ENCODE peak calls at places on chromosomes 6 and 20, in nine cellular contexts. One of them, this sample, is unnamed.

GRCh38 chr6:127582777-127583462 is 5.9 kb downstream of the C6orf58 start:
- DNase-seq in amniotic stem cell: peak
- DNase-seq in body of pancreas: no peak
- DNase-seq in activated T-cell treated with anti-CD3 and anti-CD28 coated beads, Interleukin-2, amount 50 U/mL, for 24 hours: no peak
- DNase-seq in omental fat pad: no peak
- DNase-seq in mucosa of descending colon: no peak
- DNase-seq in activated CD4-positive, alpha-beta memory T cell treated with anti-CD3 and anti-CD28 coated beads, Interleukin-2, amount 10 ng/mL, durations not matched to agents 7 days and 5 days: no peak
- DNase-seq in brain microvascular endothelial cell: peak
- DNase-seq in hippocampal formation: no peak
- DNase-seq in this sample: peak

GRCh38 chr6:53044071-53044470 is 21.1 kb upstream of the FBXO9 start:
- DNase-seq in amniotic stem cell: peak
- DNase-seq in body of pancreas: no peak
- DNase-seq in activated T-cell treated with anti-CD3 and anti-CD28 coated beads, Interleukin-2, amount 50 U/mL, for 24 hours: no peak
- DNase-seq in omental fat pad: no peak
- DNase-seq in mucosa of descending colon: no peak
- DNase-seq in activated CD4-positive, alpha-beta memory T cell treated with anti-CD3 and anti-CD28 coated beads, Interleukin-2, amount 10 ng/mL, durations not matched to agents 7 days and 5 days: no peak
- DNase-seq in brain microvascular endothelial cell: peak
- DNase-seq in hippocampal formation: no peak
- DNase-seq in this sample: no peak

GRCh38 chr6:89630488-89630887 is 8.1 kb downstream of the LYRM2 start:
- DNase-seq in amniotic stem cell: no peak
- DNase-seq in body of pancreas: peak
- DNase-seq in activated T-cell treated with anti-CD3 and anti-CD28 coated beads, Interleukin-2, amount 50 U/mL, for 24 hours: no peak
- DNase-seq in omental fat pad: no peak
- DNase-seq in mucosa of descending colon: peak
- DNase-seq in activated CD4-positive, alpha-beta memory T cell treated with anti-CD3 and anti-CD28 coated beads, Interleukin-2, amount 10 ng/mL, durations not matched to agents 7 days and 5 days: no peak
- DNase-seq in brain microvascular endothelial cell: no peak
- DNase-seq in hippocampal formation: no peak
- DNase-seq in this sample: no peak

GRCh38 chr20:49252556-49253350 is 25.1 kb downstream of the ZNFX1 start:
- DNase-seq in amniotic stem cell: no peak
- DNase-seq in body of pancreas: peak
- DNase-seq in activated T-cell treated with anti-CD3 and anti-CD28 coated beads, Interleukin-2, amount 50 U/mL, for 24 hours: no peak
- DNase-seq in omental fat pad: no peak
- DNase-seq in mucosa of descending colon: no peak
- DNase-seq in activated CD4-positive, alpha-beta memory T cell treated with anti-CD3 and anti-CD28 coated beads, Interleukin-2, amount 10 ng/mL, durations not matched to agents 7 days and 5 days: no peak
- DNase-seq in brain microvascular endothelial cell: no peak
- DNase-seq in hippocampal formation: no peak
- DNase-seq in this sample: no peak

GRCh38 chr20:31925631-31926030 is 26.2 kb downstream of the PDRG1 start:
- DNase-seq in amniotic stem cell: no peak
- DNase-seq in body of pancreas: no peak
- DNase-seq in activated T-cell treated with anti-CD3 and anti-CD28 coated beads, Interleukin-2, amount 50 U/mL, for 24 hours: no peak
- DNase-seq in omental fat pad: no peak
- DNase-seq in mucosa of descending colon: no peak
- DNase-seq in activated CD4-positive, alpha-beta memory T cell treated with anti-CD3 and anti-CD28 coated beads, Interleukin-2, amount 10 ng/mL, durations not matched to agents 7 days and 5 days: no peak
- DNase-seq in brain microvascular endothelial cell: no peak
- DNase-seq in hippocampal formation: no peak
- DNase-seq in this sample: no peak

GRCh38 chr6:168376811-168377480 is 57.4 kb upstream of the DACT2 start:
- DNase-seq in amniotic stem cell: no peak
- DNase-seq in body of pancreas: no peak
- DNase-seq in activated T-cell treated with anti-CD3 and anti-CD28 coated beads, Interleukin-2, amount 50 U/mL, for 24 hours: no peak
- DNase-seq in omental fat pad: no peak
- DNase-seq in mucosa of descending colon: peak
- DNase-seq in activated CD4-positive, alpha-beta memory T cell treated with anti-CD3 and anti-CD28 coated beads, Interleukin-2, amount 10 ng/mL, durations not matched to agents 7 days and 5 days: no peak
- DNase-seq in brain microvascular endothelial cell: no peak
- DNase-seq in hippocampal formation: no peak
- DNase-seq in this sample: no peak

GRCh38 chr6:150787429-150787828 is 78.1 kb upstream of the MTHFD1L start:
- DNase-seq in amniotic stem cell: no peak
- DNase-seq in body of pancreas: no peak
- DNase-seq in activated T-cell treated with anti-CD3 and anti-CD28 coated beads, Interleukin-2, amount 50 U/mL, for 24 hours: no peak
- DNase-seq in omental fat pad: no peak
- DNase-seq in mucosa of descending colon: no peak
- DNase-seq in activated CD4-positive, alpha-beta memory T cell treated with anti-CD3 and anti-CD28 coated beads, Interleukin-2, amount 10 ng/mL, durations not matched to agents 7 days and 5 days: no peak
- DNase-seq in brain microvascular endothelial cell: no peak
- DNase-seq in hippocampal formation: no peak
- DNase-seq in this sample: no peak

GRCh38 chr6:136709429-136709828 is 82.8 kb downstream of the MAP3K5 start:
- DNase-seq in amniotic stem cell: no peak
- DNase-seq in body of pancreas: no peak
- DNase-seq in activated T-cell treated with anti-CD3 and anti-CD28 coated beads, Interleukin-2, amount 50 U/mL, for 24 hours: no peak
- DNase-seq in omental fat pad: no peak
- DNase-seq in mucosa of descending colon: no peak
- DNase-seq in activated CD4-positive, alpha-beta memory T cell treated with anti-CD3 and anti-CD28 coated beads, Interleukin-2, amount 10 ng/mL, durations not matched to agents 7 days and 5 days: no peak
- DNase-seq in brain microvascular endothelial cell: no peak
- DNase-seq in hippocampal formation: no peak
- DNase-seq in this sample: no peak

GRCh38 chr6:328924-329323 is 36.6 kb downstream of the DUSP22 start:
- DNase-seq in amniotic stem cell: no peak
- DNase-seq in body of pancreas: no peak
- DNase-seq in activated T-cell treated with anti-CD3 and anti-CD28 coated beads, Interleukin-2, amount 50 U/mL, for 24 hours: peak
- DNase-seq in omental fat pad: no peak
- DNase-seq in mucosa of descending colon: no peak
- DNase-seq in activated CD4-positive, alpha-beta memory T cell treated with anti-CD3 and anti-CD28 coated beads, Interleukin-2, amount 10 ng/mL, durations not matched to agents 7 days and 5 days: no peak
- DNase-seq in brain microvascular endothelial cell: no peak
- DNase-seq in hippocampal formation: no peak
- DNase-seq in this sample: no peak

GRCh38 chr6:10759884-10760329 is 12.3 kb downstream of the TMEM14B start:
- DNase-seq in amniotic stem cell: no peak
- DNase-seq in body of pancreas: peak
- DNase-seq in activated T-cell treated with anti-CD3 and anti-CD28 coated beads, Interleukin-2, amount 50 U/mL, for 24 hours: no peak
- DNase-seq in omental fat pad: peak
- DNase-seq in mucosa of descending colon: no peak
- DNase-seq in activated CD4-positive, alpha-beta memory T cell treated with anti-CD3 and anti-CD28 coated beads, Interleukin-2, amount 10 ng/mL, durations not matched to agents 7 days and 5 days: no peak
- DNase-seq in brain microvascular endothelial cell: peak
- DNase-seq in hippocampal formation: no peak
- DNase-seq in this sample: peak

GRCh38 chr6:14910692-14911547 is 334.9 kb upstream of the JARID2 start:
- DNase-seq in amniotic stem cell: no peak
- DNase-seq in body of pancreas: no peak
- DNase-seq in activated T-cell treated with anti-CD3 and anti-CD28 coated beads, Interleukin-2, amount 50 U/mL, for 24 hours: peak
- DNase-seq in omental fat pad: no peak
- DNase-seq in mucosa of descending colon: no peak
- DNase-seq in activated CD4-positive, alpha-beta memory T cell treated with anti-CD3 and anti-CD28 coated beads, Interleukin-2, amount 10 ng/mL, durations not matched to agents 7 days and 5 days: peak
- DNase-seq in brain microvascular endothelial cell: no peak
- DNase-seq in hippocampal formation: no peak
- DNase-seq in this sample: no peak

GRCh38 chr6:79048611-79049010 is 29.4 kb downstream of the PHIP start:
- DNase-seq in amniotic stem cell: no peak
- DNase-seq in body of pancreas: no peak
- DNase-seq in activated T-cell treated with anti-CD3 and anti-CD28 coated beads, Interleukin-2, amount 50 U/mL, for 24 hours: no peak
- DNase-seq in omental fat pad: no peak
- DNase-seq in mucosa of descending colon: no peak
- DNase-seq in activated CD4-positive, alpha-beta memory T cell treated with anti-CD3 and anti-CD28 coated beads, Interleukin-2, amount 10 ng/mL, durations not matched to agents 7 days and 5 days: no peak
- DNase-seq in brain microvascular endothelial cell: peak
- DNase-seq in hippocampal formation: no peak
- DNase-seq in this sample: peak

GRCh38 chr6:112990971-112991370 is 643.8 kb downstream of the RFPL4B start:
- DNase-seq in amniotic stem cell: no peak
- DNase-seq in body of pancreas: no peak
- DNase-seq in activated T-cell treated with anti-CD3 and anti-CD28 coated beads, Interleukin-2, amount 50 U/mL, for 24 hours: no peak
- DNase-seq in omental fat pad: no peak
- DNase-seq in mucosa of descending colon: no peak
- DNase-seq in activated CD4-positive, alpha-beta memory T cell treated with anti-CD3 and anti-CD28 coated beads, Interleukin-2, amount 10 ng/mL, durations not matched to agents 7 days and 5 days: no peak
- DNase-seq in brain microvascular endothelial cell: no peak
- DNase-seq in hippocampal formation: no peak
- DNase-seq in this sample: no peak